ENCODE peak calls at places on chromosomes 4 and X, in seven cellular contexts. U, R, I, F, D, J and S are unnamed samples.

GRCh38 chr4:37673523-37674192 is 12.5 kb downstream of the RELL1 start:
- DNase-seq in U (no peak), R (no peak), I (no peak), F (no peak), D (no peak), J (no peak), S (no peak)

GRCh38 chrX:63747331-63747730 is 37.7 kb downstream of the ARHGEF9 start:
- DNase-seq in U (no peak), R (no peak), I (no peak), F (peak; percentile 25), D (no peak), J (no peak), S (no peak)

GRCh38 chr4:174394915-174395314 is 111.2 kb downstream of the CEP44 start:
- DNase-seq in U (no peak), R (no peak), I (no peak), F (peak; percentile 31), D (peak; percentile 17), J (no peak), S (no peak)

GRCh38 chr4:119135721-119136121 is at the start of gene MYOZ2:
- DNase-seq in U (no peak), R (no peak), I (no peak), F (no peak), D (no peak), J (no peak), S (no peak)

GRCh38 chr4:138199568-138200235 is 42.4 kb downstream of the SLC7A11 start:
- DNase-seq in U (no peak), R (no peak), I (no peak), F (no peak), D (no peak), J (no peak), S (no peak)

GRCh38 chr4:10965196-10965595 is 280.6 kb upstream of the CLNK start:
- DNase-seq in U (no peak), R (no peak), I (no peak), F (no peak), D (no peak), J (no peak), S (no peak)

GRCh38 chr4:24808955-24809354 is 13.6 kb downstream of the SOD3 start:
- DNase-seq in U (no peak), R (no peak), I (no peak), F (no peak), D (no peak), J (no peak), S (no peak)

GRCh38 chrX:6685489-6685888 is 150.6 kb upstream of the VCX3A start:
- DNase-seq in U (no peak), R (no peak), I (no peak), F (no peak), D (no peak), J (no peak), S (no peak)

GRCh38 chr4:65623509-65623908 is 46.8 kb downstream of the EPHA5 start:
- DNase-seq in U (no peak), R (no peak), I (no peak), F (peak; percentile 11), D (no peak), J (no peak), S (no peak)

GRCh38 chr4:17324431-17324830 is 187.5 kb downstream of the QDPR start:
- DNase-seq in U (peak; percentile 67), R (no peak), I (no peak), F (peak; percentile 37), D (no peak), J (no peak), S (no peak)

GRCh38 chrX:53268173-53268572 is 13.2 kb downstream of the IQSEC2 start:
- DNase-seq in U (no peak), R (no peak), I (no peak), F (no peak), D (no peak), J (no peak), S (no peak)

GRCh38 chrX:109347618-109348017 is 134.3 kb downstream of the GUCY2F start:
- DNase-seq in U (no peak), R (no peak), I (no peak), F (no peak), D (peak; percentile 20), J (no peak), S (no peak)

GRCh38 chrX:39854772-39855747 is 242.7 kb downstream of the BCOR start:
- DNase-seq in U (no peak), R (no peak), I (no peak), F (no peak), D (no peak), J (peak; percentile 70), S (no peak)

GRCh38 chr4:7110546-7110945 is 42.7 kb upstream of the GRPEL1 start:
- DNase-seq in U (no peak), R (no peak), I (no peak), F (no peak), D (no peak), J (no peak), S (no peak)

GRCh38 chr4:7598939-7599790 is 164.4 kb upstream of the PSAPL1 start:
- DNase-seq in U (no peak), R (no peak), I (peak; percentile 76), F (no peak), D (no peak), J (no peak), S (no peak)

GRCh38 chr4:104404384-104404783 is 90.3 kb downstream of the CXXC4 start:
- DNase-seq in U (no peak), R (no peak), I (no peak), F (no peak), D (no peak), J (no peak), S (no peak)

GRCh38 chr4:78020677-78021076 is 36.4 kb upstream of the FRAS1 start:
- DNase-seq in U (no peak), R (no peak), I (no peak), F (no peak), D (no peak), J (no peak), S (no peak)

GRCh38 chr4:78024085-78024484 is 33.0 kb upstream of the FRAS1 start:
- DNase-seq in U (no peak), R (no peak), I (no peak), F (no peak), D (no peak), J (no peak), S (no peak)

GRCh38 chr4:78024692-78025091 is 32.4 kb upstream of the FRAS1 start:
- DNase-seq in U (no peak), R (no peak), I (no peak), F (no peak), D (no peak), J (no peak), S (no peak)

GRCh38 chr4:78019494-78019893 is 37.6 kb upstream of the FRAS1 start:
- DNase-seq in U (no peak), R (no peak), I (no peak), F (no peak), D (no peak), J (no peak), S (no peak)

DNA sequence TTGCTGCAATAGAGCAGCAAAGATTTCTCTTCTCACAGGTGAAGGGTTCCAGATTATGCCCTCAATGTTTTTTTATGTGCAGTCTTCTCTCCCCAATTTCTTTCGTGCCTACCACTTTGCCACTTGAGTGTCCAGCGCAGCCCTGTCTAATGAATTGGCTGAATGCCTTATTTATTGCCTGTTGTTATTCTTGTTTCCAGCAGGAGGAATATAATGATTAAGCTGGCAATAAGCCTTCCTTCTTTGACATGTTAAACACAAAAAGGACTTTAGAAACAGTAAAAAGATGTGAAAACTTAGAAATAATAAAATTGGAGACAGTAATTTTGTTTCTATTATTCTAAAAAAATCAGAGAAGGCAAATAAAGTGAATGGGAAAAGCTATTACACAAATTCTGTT is 34.6 kb upstream of the FRAS1 start:
- DNase-seq in U (no peak), R (no peak), I (no peak), F (no peak), D (no peak), J (no peak), S (no peak)
- TF ChIP-seq CTCF in U (no peak), R (no peak), I (no peak), F (no peak), D (no peak), J (no peak), S (no peak)

GRCh38 chrX:134476284-134476683 is 16.3 kb downstream of the HPRT1 start:
- DNase-seq in U (no peak), R (no peak), I (no peak), F (no peak), D (no peak), J (no peak), S (no peak)

GRCh38 chrX:134482371-134482770 is 22.4 kb downstream of the HPRT1 start:
- DNase-seq in U (no peak), R (no peak), I (no peak), F (no peak), D (peak; percentile 21), J (no peak), S (no peak)

GRCh38 chrX:134480061-134480460 is 20.1 kb downstream of the HPRT1 start:
- DNase-seq in U (no peak), R (no peak), I (no peak), F (no peak), D (no peak), J (no peak), S (no peak)

GRCh38 chrX:134481339-134481738 is 21.4 kb downstream of the HPRT1 start:
- DNase-seq in U (no peak), R (no peak), I (no peak), F (no peak), D (no peak), J (no peak), S (no peak)

DNA sequence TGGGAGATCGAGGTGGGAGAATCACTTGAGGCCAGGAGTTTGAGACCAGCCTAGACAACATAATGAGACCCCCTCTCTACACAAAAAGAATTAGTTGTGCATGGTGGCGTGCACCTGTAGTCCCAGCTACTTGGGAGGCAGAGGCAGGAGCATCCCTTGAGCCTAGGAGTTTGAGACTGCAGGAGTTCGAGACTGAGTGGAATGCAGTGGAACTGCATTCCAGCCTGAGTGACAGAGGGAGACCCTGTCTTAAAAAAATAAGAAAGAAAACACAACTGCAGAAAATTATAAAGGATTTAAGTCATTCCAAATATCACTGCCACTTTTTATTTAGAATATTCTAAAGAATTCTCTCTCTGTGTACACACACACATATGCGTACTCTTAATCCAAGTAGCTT is 18.4 kb downstream of the HPRT1 start:
- DNase-seq in U (no peak), R (no peak), I (no peak), F (no peak), D (no peak), J (no peak), S (no peak)
- TF ChIP-seq CTCF in U (no peak), R (no peak), I (no peak), F (no peak), D (no peak), J (no peak), S (no peak)

DNA sequence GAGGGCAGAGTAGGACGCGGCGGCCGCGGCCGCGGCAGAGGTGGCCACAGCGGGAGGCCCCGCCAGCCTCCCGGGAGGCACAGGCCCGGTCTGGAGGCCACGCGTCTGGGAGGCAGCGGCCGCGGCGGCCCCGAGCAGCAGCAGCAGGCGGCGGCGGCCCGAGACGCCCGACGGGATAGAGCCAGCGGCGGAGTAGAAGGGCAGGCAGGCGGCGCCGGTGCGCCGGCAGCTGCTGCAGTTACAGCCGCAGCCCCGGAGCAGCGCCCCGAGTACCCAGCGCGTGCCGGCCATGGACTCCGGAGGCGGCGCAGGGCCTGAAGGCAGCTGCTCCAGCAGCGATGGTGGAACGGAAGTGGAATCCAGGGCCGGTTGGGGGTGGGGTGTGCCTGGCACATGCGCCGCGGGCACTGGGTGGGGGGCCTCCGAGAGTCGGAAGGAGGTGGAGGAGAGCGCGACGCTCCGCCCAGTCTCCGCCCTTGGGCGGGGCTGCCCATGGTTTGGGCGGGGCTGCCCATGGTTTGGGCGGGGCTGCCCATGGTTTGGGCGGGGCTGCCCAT is at the start of gene GRSF1:
- DNase-seq in U (peak; percentile 95), R (peak; percentile 96), I (peak; percentile 96), F (peak; percentile 59), D (peak; percentile 72), J (peak; percentile 92), S (peak; percentile 81)
- TF ChIP-seq CTCF in U (peak; percentile 22), R (peak; percentile 18), I (no peak), F (no peak), D (no peak), J (no peak), S (no peak)

GRCh38 chr4:106065018-106065417 is 169.7 kb downstream of the NPNT start:
- DNase-seq in U (no peak), R (no peak), I (no peak), F (no peak), D (no peak), J (no peak), S (no peak)
- TF ChIP-seq CTCF in U (no peak), R (no peak), I (no peak), F (no peak), D (no peak), J (no peak), S (no peak)